ENCODE peak calls at places on chromosomes 1 and 21, in five cellular contexts. O, R, J, C and I are unnamed samples.

GRCh38 chr1:149917590-149918144 is at the start of gene SV2A:
- DNase-seq in O (peak; percentile 67), R (peak; percentile 17), J (no peak), C (no peak), I (peak; percentile 86)

GRCh38 chr1:191993549-191993948 is 164.7 kb upstream of the RGS18 start:
- DNase-seq in O (no peak), R (peak; percentile 1), J (peak; percentile 36), C (peak; percentile 41), I (peak; percentile 31)

GRCh38 chr21:41641510-41641815 is 125.4 kb downstream of the RIPK4 start:
- DNase-seq in O (no peak), R (no peak), J (no peak), C (no peak), I (no peak)

GRCh38 chr1:167491586-167492408 is 26.5 kb downstream of the CD247 start:
- DNase-seq in O (no peak), R (no peak), J (no peak), C (peak; percentile 77), I (peak; percentile 50)

GRCh38 chr1:110380667-110381283 is 10.1 kb downstream of the SLC16A4 start:
- DNase-seq in O (no peak), R (peak; percentile 40), J (no peak), C (no peak), I (no peak)

GRCh38 chr1:75797606-75798216 is 1.0 kb downstream of the MSH4 start:
- DNase-seq in O (no peak), R (no peak), J (no peak), C (no peak), I (no peak)

GRCh38 chr1:1136547-1137230 is 20.8 kb upstream of the C1orf159 start:
- DNase-seq in O (peak; percentile 62), R (peak; percentile 54), J (peak; percentile 47), C (peak; percentile 40), I (peak; percentile 69)

GRCh38 chr21:27713159-27714109 is 746.5 kb upstream of the ADAMTS5 start:
- DNase-seq in O (no peak), R (no peak), J (peak; percentile 50), C (no peak), I (no peak)

GRCh38 chr21:38863843-38864363 is 58.2 kb downstream of the ETS2 start:
- DNase-seq in O (no peak), R (no peak), J (no peak), C (no peak), I (no peak)

GRCh38 chr1:234893725-234894630 is 234.7 kb downstream of the TOMM20 start:
- DNase-seq in O (no peak), R (no peak), J (peak; percentile 70), C (no peak), I (no peak)

GRCh38 chr1:37158113-37158749 is 123.9 kb upstream of the GRIK3 start:
- DNase-seq in O (no peak), R (no peak), J (no peak), C (no peak), I (no peak)

GRCh38 chr1:205013683-205014367 is 29.2 kb upstream of the CNTN2 start:
- DNase-seq in O (peak; percentile 40), R (no peak), J (peak; percentile 41), C (no peak), I (peak; percentile 67)

GRCh38 chr1:86648255-86648654 is 56.1 kb upstream of the SH3GLB1 start:
- DNase-seq in O (no peak), R (no peak), J (peak; percentile 73), C (no peak), I (no peak)

GRCh38 chr21:29641635-29642550 is 297.9 kb downstream of the GRIK1 start:
- DNase-seq in O (no peak), R (no peak), J (no peak), C (no peak), I (no peak)

GRCh38 chr1:41900611-41901444 is 17.9 kb downstream of the HIVEP3 start:
- DNase-seq in O (peak; percentile 64), R (no peak), J (peak; percentile 92), C (no peak), I (no peak)

GRCh38 chr1:218521414-218522169 is 176.5 kb downstream of the TGFB2 start:
- DNase-seq in O (peak; percentile 34), R (peak; percentile 13), J (peak; percentile 88), C (peak; percentile 69), I (peak; percentile 52)

GRCh38 chr1:51048670-51049069 is 53.4 kb upstream of the C1orf185 start:
- DNase-seq in O (no peak), R (no peak), J (no peak), C (no peak), I (no peak)

GRCh38 chr1:159122005-159122621 is 45.5 kb upstream of the AIM2 start:
- DNase-seq in O (no peak), R (no peak), J (peak; percentile 40), C (no peak), I (no peak)

GRCh38 chr1:162197615-162198497 is 128.4 kb downstream of the NOS1AP start:
- DNase-seq in O (no peak), R (no peak), J (no peak), C (no peak), I (no peak)
- H3K4me2 ChIP-seq in O (no peak overlapping the region), R (no peak overlapping the region), J (no peak overlapping the region), C (no peak overlapping the region), I (no peak overlapping the region)

GRCh38 chr1:155513300-155513926 is 49.2 kb downstream of the ASH1L start:
- DNase-seq in O (no peak), R (no peak), J (peak; percentile 33), C (no peak), I (no peak)
- TF ChIP-seq EZH2phosphoT487 in O (no peak), R (no peak), J (no peak), C (no peak), I (no peak)

DNA sequence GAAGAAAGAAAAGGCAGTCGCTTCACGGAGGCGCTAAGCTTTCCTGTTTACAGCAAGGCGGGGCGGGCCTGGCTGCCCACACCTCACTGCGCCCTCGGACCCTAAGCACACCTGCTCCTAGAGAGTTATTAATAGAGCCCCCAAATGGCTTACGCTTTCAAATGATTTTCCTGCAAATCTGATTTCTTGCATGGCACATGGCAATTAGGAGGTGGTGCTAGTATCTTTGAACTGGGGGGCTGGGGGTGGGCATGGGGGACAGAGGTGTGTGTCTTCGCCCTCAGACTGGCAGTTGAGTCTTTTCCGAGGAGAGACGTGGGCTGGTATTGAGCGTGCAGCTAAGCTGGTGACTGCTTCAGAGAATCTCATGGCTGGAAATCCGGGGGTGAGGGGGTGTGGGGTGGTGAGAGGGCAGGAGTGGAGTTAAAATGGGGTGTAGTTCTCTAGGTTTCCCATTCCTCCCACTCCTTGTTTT is 1.3 kb downstream of the S1PR1 start:
- DNase-seq in O (no peak), R (peak; percentile 73), J (no peak), C (no peak), I (peak; percentile 62)
- H3K27ac ChIP-seq in O (no peak overlapping the region), R (no peak overlapping the region), J (no peak overlapping the region), C (no peak overlapping the region), I (no peak overlapping the region)

GRCh38 chr21:42670884-42671283 is 17.5 kb downstream of the PDE9A start:
- DNase-seq in O (no peak), R (peak; percentile 61), J (no peak), C (no peak), I (no peak)
- H3K4me2 ChIP-seq in O (no peak overlapping the region), R (peak overlapping the region; percentile 65), J (peak overlapping the region; percentile 68), C (no peak overlapping the region), I (no peak overlapping the region)

GRCh38 chr1:90851711-90852050 is 134.6 kb upstream of the BARHL2 start:
- DNase-seq in O (no peak), R (no peak), J (no peak), C (no peak), I (no peak)

GRCh38 chr1:90850925-90851710 is 134.0 kb upstream of the BARHL2 start:
- DNase-seq in O (peak; percentile 94), R (peak; percentile 44), J (peak; percentile 74), C (peak; percentile 87), I (peak; percentile 91)

GRCh38 chr1:90854559-90854958 is 137.5 kb upstream of the BARHL2 start:
- DNase-seq in O (no peak), R (no peak), J (no peak), C (no peak), I (no peak)

GRCh38 chr1:90856608-90857007 is 139.5 kb upstream of the BARHL2 start:
- DNase-seq in O (no peak), R (no peak), J (no peak), C (no peak), I (no peak)
- TF ChIP-seq EZH2phosphoT487 in O (no peak), R (no peak), J (no peak), C (no peak), I (no peak)

DNA sequence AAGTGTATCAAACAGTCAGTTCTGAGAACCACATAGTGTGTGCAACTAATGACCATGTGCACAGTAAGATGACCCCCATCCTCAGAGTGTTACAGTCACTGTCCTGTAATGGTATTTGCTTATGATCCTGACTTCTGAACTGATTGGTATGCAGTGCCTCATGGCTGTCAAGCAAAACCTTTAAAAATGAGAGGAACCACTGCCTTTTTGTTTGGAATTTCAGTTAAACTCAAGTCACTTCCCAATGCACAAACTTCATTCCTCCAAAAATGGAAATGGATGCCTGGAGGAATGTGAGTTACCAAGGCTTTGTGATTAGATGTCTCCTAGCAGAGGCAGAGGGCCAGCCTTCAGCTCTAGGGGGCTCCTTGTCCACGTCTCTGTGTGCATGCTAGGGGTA is 10.5 kb downstream of the C1orf198 start:
- DNase-seq in O (no peak), R (no peak), J (no peak), C (no peak), I (no peak)
- H3K27ac ChIP-seq in O (peak overlapping the region; percentile 50), R (no peak overlapping the region), J (no peak overlapping the region), C (no peak overlapping the region), I (no peak overlapping the region)

GRCh38 chr1:19435851-19436465 is 49.4 kb downstream of the CAPZB start:
- DNase-seq in O (no peak), R (no peak), J (no peak), C (no peak), I (no peak)
- H3K4me2 ChIP-seq in O (no peak overlapping the region), R (no peak overlapping the region), J (no peak overlapping the region), C (no peak overlapping the region), I (no peak overlapping the region)

GRCh38 chr1:226349801-226350503 is 41.0 kb upstream of the LIN9 start:
- DNase-seq in O (peak; percentile 52), R (peak; percentile 85), J (no peak), C (no peak), I (peak; percentile 34)
- TF ChIP-seq EZH2phosphoT487 in O (no peak), R (no peak), J (no peak), C (no peak), I (no peak)